ENCODE peak calls at places on chromosome 22, in five cellular contexts. F is pancreas; U is Peyer's patch; E is CD8-positive, alpha-beta memory T cell; G is CD4-positive, alpha-beta memory T cell. C is an unnamed sample.

GRCh38 chr22:23256986-23257888 is 76.9 kb downstream of the BCR start:
- DNase-seq in F (no peak), U (no peak), E (no peak), G (no peak), C (no peak)

GRCh38 chr22:25741692-25742626 is at the start of gene MYO18B:
- DNase-seq in F (peak; percentile 27), U (no peak), E (no peak), G (no peak), C (no peak)

GRCh38 chr22:43013355-43014061 is 1.4 kb downstream of the PACSIN2 start:
- DNase-seq in F (no peak), U (no peak), E (no peak), G (no peak), C (no peak)

GRCh38 chr22:46159777-46160176 is 9.5 kb downstream of the PPARA start:
- DNase-seq in F (no peak), U (no peak), E (no peak), G (no peak), C (no peak)

GRCh38 chr22:23305922-23306374 is 125.6 kb downstream of the BCR start:
- DNase-seq in F (no peak), U (peak; percentile 17), E (no peak), G (no peak), C (no peak)

GRCh38 chr22:27717094-27717493 is 84.5 kb downstream of the MN1 start:
- DNase-seq in F (no peak), U (no peak), E (no peak), G (no peak), C (no peak)

GRCh38 chr22:23219787-23220484 is 39.6 kb downstream of the BCR start:
- DNase-seq in F (peak; percentile 59), U (peak; percentile 71), E (no peak), G (no peak), C (no peak)

GRCh38 chr22:35921777-35922176 is 106.8 kb downstream of the RBFOX2 start:
- DNase-seq in F (no peak), U (no peak), E (peak; percentile 11), G (peak; percentile 19), C (no peak)

GRCh38 chr22:44210721-44211120 is 30.0 kb downstream of the PARVG start:
- DNase-seq in F (no peak), U (no peak), E (no peak), G (no peak), C (no peak)

GRCh38 chr22:35203583-35203982 is 53.7 kb upstream of the HMGXB4 start:
- DNase-seq in F (no peak), U (no peak), E (no peak), G (no peak), C (no peak)

GRCh38 chr22:41367039-41367679 is 14.6 kb upstream of the TEF start:
- DNase-seq in F (peak; percentile 100), U (peak; percentile 47), E (peak; percentile 13), G (no peak), C (no peak)

GRCh38 chr22:44422742-44423370 is 75.2 kb downstream of the RTL6 start:
- DNase-seq in F (peak; percentile 35), U (no peak), E (no peak), G (no peak), C (no peak)

DNA sequence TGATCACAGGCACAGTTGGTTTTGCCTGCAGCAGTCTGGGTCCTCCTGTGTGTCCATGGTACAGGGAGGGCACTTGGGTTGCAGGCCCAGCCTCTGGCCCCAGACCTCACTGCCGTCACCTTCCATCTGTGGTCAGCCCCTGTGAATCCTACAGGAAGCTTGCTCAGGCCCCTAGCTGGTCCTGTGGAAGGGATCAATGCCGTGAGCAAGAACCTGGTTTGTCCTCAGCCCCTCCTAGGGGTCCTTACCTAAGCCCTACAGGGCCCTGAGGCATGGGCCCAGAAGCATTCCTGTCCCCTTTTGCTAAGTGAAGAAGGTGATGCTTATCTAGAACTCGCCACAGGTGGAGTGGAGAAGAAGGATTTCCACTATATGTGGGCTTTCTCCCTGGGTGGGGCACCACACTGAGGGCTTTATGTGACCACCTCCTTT is 29.9 kb downstream of the MED15 start:
- DNase-seq in F (no peak), U (no peak), E (no peak), G (no peak), C (no peak)
- H3K9me3 ChIP-seq in F (no peaks in the 10 kb centered on the region), U (no peaks in the 10 kb centered on the region), E (no peaks in the 10 kb centered on the region), G (no peaks in the 10 kb centered on the region), C (no peaks in the 10 kb centered on the region)

GRCh38 chr22:49528420-49528720 is 299.3 kb downstream of the BRD1 start:
- DNase-seq in F (no peak), U (no peak), E (no peak), G (no peak), C (no peak)

GRCh38 chr22:49527611-49528419 is 299.9 kb downstream of the BRD1 start:
- DNase-seq in F (no peak), U (no peak), E (no peak), G (no peak), C (no peak)

GRCh38 chr22:49524362-49524761 is 303.3 kb downstream of the BRD1 start:
- DNase-seq in F (no peak), U (no peak), E (no peak), G (no peak), C (no peak)

GRCh38 chr22:49525366-49525765 is 302.3 kb downstream of the BRD1 start:
- DNase-seq in F (no peak), U (no peak), E (no peak), G (no peak), C (no peak)

DNA sequence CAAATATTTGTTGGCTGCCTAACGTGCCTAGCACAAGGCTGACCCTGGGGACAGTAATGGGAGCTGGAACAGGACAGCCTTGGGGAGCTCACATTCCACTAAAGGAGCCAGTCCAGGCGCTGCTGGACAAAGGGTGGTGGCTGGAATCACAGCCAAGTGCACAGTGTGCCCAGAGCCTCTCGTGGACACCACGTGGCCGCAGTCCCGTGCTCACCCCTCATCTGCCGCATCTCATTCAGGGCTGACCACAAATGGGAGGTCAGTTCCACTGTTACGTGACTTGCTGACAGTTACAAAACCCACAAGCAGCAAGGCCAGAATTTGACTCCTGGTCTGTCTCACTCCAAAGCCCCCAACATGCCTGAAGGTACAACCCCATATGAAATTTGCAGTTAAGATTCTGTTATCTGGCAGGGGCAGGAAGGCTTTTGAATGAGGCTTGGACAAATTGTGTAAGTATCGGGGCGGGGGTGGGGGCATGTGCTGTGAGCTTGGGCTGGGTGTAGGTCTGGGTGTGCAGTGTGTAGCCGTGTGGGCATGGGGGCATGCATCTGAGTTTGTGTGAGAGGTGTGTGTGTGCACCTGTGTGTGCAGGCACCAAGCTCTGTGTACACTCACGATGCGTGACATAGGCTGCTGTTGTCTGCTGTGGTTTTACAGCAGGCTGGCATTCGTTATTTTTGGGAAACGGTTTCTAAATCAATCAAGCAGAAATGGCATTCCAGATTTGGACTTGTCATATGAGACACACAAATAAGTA is 301.7 kb downstream of the BRD1 start:
- DNase-seq in F (no peak), U (no peak), E (no peak), G (no peak), C (no peak)
- H3K9me3 ChIP-seq in F (no peaks in the 10 kb centered on the region), U (no peaks in the 10 kb centered on the region), E (no peaks in the 10 kb centered on the region), G (no peaks in the 10 kb centered on the region), C (no peaks in the 10 kb centered on the region)

GRCh38 chr22:22103078-22103593 is 120.5 kb upstream of the TOP3B start:
- DNase-seq in F (no peak), U (no peak), E (no peak), G (no peak), C (no peak)

GRCh38 chr22:22106855-22107254 is 124.3 kb upstream of the TOP3B start:
- DNase-seq in F (no peak), U (no peak), E (no peak), G (no peak), C (no peak)

GRCh38 chr22:22099833-22100812 is 117.5 kb upstream of the TOP3B start:
- DNase-seq in F (no peak), U (no peak), E (no peak), G (no peak), C (no peak)

GRCh38 chr22:22109693-22110466 is 127.3 kb upstream of the TOP3B start:
- DNase-seq in F (no peak), U (no peak), E (no peak), G (no peak), C (no peak)

DNA sequence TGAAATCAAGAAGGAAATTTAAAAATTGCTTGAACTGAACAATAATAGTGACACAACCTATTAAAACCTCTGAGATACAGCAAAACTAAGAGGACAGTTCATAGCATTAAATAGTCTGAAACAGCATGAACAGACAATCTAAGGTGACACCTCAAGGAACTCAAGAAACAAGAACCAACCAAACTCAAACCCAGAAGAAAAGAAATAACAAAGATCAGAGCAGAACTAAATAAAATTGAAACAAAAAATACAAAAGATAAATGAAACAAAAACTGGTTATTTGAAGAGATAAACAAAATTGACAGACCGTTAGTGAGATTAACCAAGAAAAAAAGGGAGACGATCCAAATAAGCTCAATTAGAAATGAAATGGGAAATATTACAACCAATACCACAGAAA is 122.8 kb upstream of the TOP3B start:
- DNase-seq in F (no peak), U (no peak), E (no peak), G (no peak), C (no peak)
- H3K9me3 ChIP-seq in F (no peaks in the 10 kb centered on the region), U (no peaks in the 10 kb centered on the region), E (no peaks in the 10 kb centered on the region), G (no peaks in the 10 kb centered on the region), C (no peaks in the 10 kb centered on the region)

GRCh38 chr22:38176170-38176741 is 5.4 kb downstream of the PLA2G6 start:
- DNase-seq in F (peak; percentile 60), U (no peak), E (peak; percentile 21), G (peak; percentile 24), C (no peak)
- H3K9me3 ChIP-seq in F (no peaks in the 10 kb centered on the region), U (no peaks in the 10 kb centered on the region), E (no peaks in the 10 kb centered on the region), G (no peaks in the 10 kb centered on the region), C (no peaks in the 10 kb centered on the region)

DNA sequence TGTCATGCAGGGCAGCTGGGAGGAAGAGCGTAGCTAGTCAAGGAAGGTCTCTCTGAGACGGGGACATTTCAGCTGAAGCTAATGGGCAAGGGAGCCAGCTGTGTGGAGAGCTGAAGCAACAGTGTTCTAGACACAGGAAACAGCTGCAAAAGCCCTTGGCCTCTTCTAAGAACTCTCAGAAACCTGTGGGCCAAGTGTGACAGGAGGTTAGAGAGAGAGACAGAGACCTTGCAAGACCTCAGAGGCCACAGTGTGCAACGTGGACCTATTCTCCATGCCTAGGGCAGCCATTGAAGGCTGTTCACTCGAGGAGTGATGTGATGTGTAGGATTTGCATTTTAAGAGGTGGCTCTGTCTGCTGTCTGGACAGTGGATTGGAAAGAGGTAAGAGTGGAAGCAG is 48.7 kb upstream of the TNRC6B start:
- DNase-seq in F (no peak), U (no peak), E (no peak), G (no peak), C (no peak)
- H3K9me3 ChIP-seq in F (no peaks in the 10 kb centered on the region), U (no peaks in the 10 kb centered on the region), E (no peaks in the 10 kb centered on the region), G (no peaks in the 10 kb centered on the region), C (no peaks in the 10 kb centered on the region)

GRCh38 chr22:47497666-47498065 is 735.2 kb downstream of the TBC1D22A start:
- DNase-seq in F (no peak), U (no peak), E (no peak), G (no peak), C (no peak)
- H3K9me3 ChIP-seq in F (no peaks in the 10 kb centered on the region), U (peaks cover 7% of the 10 kb centered on the region), E (no peaks in the 10 kb centered on the region), G (peaks cover 13% of the 10 kb centered on the region), C (no peaks in the 10 kb centered on the region)

GRCh38 chr22:48685767-48686166 is 1141.9 kb downstream of the BRD1 start:
- DNase-seq in F (no peak), U (no peak), E (no peak), G (no peak), C (no peak)
- H3K9me3 ChIP-seq in F (no peaks in the 10 kb centered on the region), U (no peaks in the 10 kb centered on the region), E (no peaks in the 10 kb centered on the region), G (no peaks in the 10 kb centered on the region), C (no peaks in the 10 kb centered on the region)

C was measured in T-helper 17 cell.